ENCODE peak calls at places on chromosome 18, in eight cellular contexts. A is colonic mucosa, Z is body of pancreas, S is heart left ventricle, E is neuronal stem cell, G is uterus, X is neural progenitor cell, V is left ventricle myocardium inferior. Y is an unnamed sample. For H3K4me1, the result is how much of the 10 kb centered on the place peaks cover.

GRCh38 chr18:69898241-69898861 is 49.3 kb downstream of the CD226 start:
- DNase-seq in A (no peak), Z (no peak), S (no peak), E (no peak), G (no peak), X (no peak), V (no peak), Y (no peak)

GRCh38 chr18:22277758-22278157 is 108.4 kb downstream of the GATA6 start:
- DNase-seq in A (no peak), Z (no peak), S (peak), E (no peak), G (peak), X (no peak), V (peak), Y (no peak)

GRCh38 chr18:22493255-22493654 is 75.5 kb upstream of the CTAGE1 start:
- DNase-seq in A (no peak), Z (no peak), S (no peak), E (no peak), G (no peak), X (no peak), V (no peak), Y (no peak)

GRCh38 chr18:58394607-58395425 is 234.1 kb downstream of the ALPK2 start:
- DNase-seq in A (no peak), Z (no peak), S (no peak), E (no peak), G (no peak), X (no peak), V (no peak), Y (no peak)

GRCh38 chr18:56952026-56952425 is 194.9 kb upstream of the BOD1L2 start:
- DNase-seq in A (no peak), Z (no peak), S (no peak), E (no peak), G (no peak), X (no peak), V (no peak), Y (peak)

GRCh38 chr18:41734917-41735316 is 220.1 kb upstream of the PIK3C3 start:
- DNase-seq in A (no peak), Z (no peak), S (no peak), E (no peak), G (no peak), X (no peak), V (no peak), Y (no peak)

GRCh38 chr18:77439888-77440287 is 190.2 kb downstream of the GALR1 start:
- DNase-seq in A (no peak), Z (no peak), S (no peak), E (no peak), G (no peak), X (no peak), V (no peak), Y (no peak)

GRCh38 chr18:50729986-50730385 is 89.8 kb downstream of the MRO start:
- DNase-seq in A (no peak), Z (no peak), S (no peak), E (no peak), G (no peak), X (no peak), V (no peak), Y (no peak)

GRCh38 chr18:24561369-24561768 is 100.9 kb downstream of the HRH4 start:
- DNase-seq in A (no peak), Z (no peak), S (no peak), E (no peak), G (no peak), X (no peak), V (no peak), Y (no peak)

GRCh38 chr18:43393174-43393573 is 115.9 kb upstream of the SYT4 start:
- DNase-seq in A (no peak), Z (no peak), S (no peak), E (no peak), G (no peak), X (no peak), V (no peak), Y (no peak)

GRCh38 chr18:25561923-25562322 is 210.0 kb upstream of the ZNF521 start:
- DNase-seq in A (no peak), Z (no peak), S (no peak), E (peak), G (no peak), X (peak), V (no peak), Y (peak)

GRCh38 chr18:48017625-48018024 is 87.2 kb upstream of the SMAD2 start:
- DNase-seq in A (no peak), Z (no peak), S (no peak), E (no peak), G (no peak), X (no peak), V (no peak), Y (no peak)

GRCh38 chr18:2589345-2590060 is 18.1 kb downstream of the NDC80 start:
- DNase-seq in A (no peak), Z (no peak), S (no peak), E (no peak), G (no peak), X (no peak), V (no peak), Y (no peak)

GRCh38 chr18:46333371-46334199 is 229.4 kb downstream of the HAUS1 start:
- DNase-seq in A (no peak), Z (peak), S (peak), E (peak), G (no peak), X (peak), V (peak), Y (peak)

GRCh38 chr18:76721207-76721996 is 101.0 kb upstream of the ZNF236 start:
- DNase-seq in A (no peak), Z (no peak), S (no peak), E (no peak), G (no peak), X (no peak), V (no peak), Y (no peak)

GRCh38 chr18:72107647-72108046 is 436.5 kb downstream of the CBLN2 start:
- DNase-seq in A (no peak), Z (no peak), S (no peak), E (peak), G (no peak), X (peak), V (no peak), Y (no peak)

GRCh38 chr18:28151434-28151833 is 25.5 kb downstream of the CDH2 start:
- DNase-seq in A (no peak), Z (no peak), S (no peak), E (no peak), G (no peak), X (no peak), V (no peak), Y (no peak)

GRCh38 chr18:49490246-49490762 is 3.3 kb upstream of the C18orf32 start:
- DNase-seq in A (no peak), Z (no peak), S (no peak), E (no peak), G (no peak), X (no peak), V (no peak), Y (no peak)

GRCh38 chr18:3453540-3454364 is 3.8 kb downstream of the TGIF1 start:
- DNase-seq in A (peak), Z (peak), S (peak), E (peak), G (peak), X (peak), V (peak), Y (peak)

GRCh38 chr18:27606851-27607250 is 421.7 kb upstream of the CHST9 start:
- DNase-seq in A (no peak), Z (no peak), S (no peak), E (no peak), G (no peak), X (no peak), V (no peak), Y (no peak)

GRCh38 chr18:74288041-74288440 is 3.7 kb downstream of the CYB5A start:
- DNase-seq in A (no peak), Z (no peak), S (no peak), E (no peak), G (no peak), X (no peak), V (no peak), Y (no peak)
- H3K4me1 ChIP-seq in A (under half), Z (half or more), S (under half), E (under half), G (under half), X (under half), V (half or more), Y (under half)

GRCh38 chr18:79489048-79489899 is 93.5 kb downstream of the NFATC1 start:
- DNase-seq in A (no peak), Z (no peak), S (no peak), E (no peak), G (no peak), X (no peak), V (peak), Y (no peak)
- H3K4me3 ChIP-seq in A (no peak), Z (no peak), S (no peak), E (no peak), G (no peak), X (no peak), V (no peak), Y (no peak)

DNA sequence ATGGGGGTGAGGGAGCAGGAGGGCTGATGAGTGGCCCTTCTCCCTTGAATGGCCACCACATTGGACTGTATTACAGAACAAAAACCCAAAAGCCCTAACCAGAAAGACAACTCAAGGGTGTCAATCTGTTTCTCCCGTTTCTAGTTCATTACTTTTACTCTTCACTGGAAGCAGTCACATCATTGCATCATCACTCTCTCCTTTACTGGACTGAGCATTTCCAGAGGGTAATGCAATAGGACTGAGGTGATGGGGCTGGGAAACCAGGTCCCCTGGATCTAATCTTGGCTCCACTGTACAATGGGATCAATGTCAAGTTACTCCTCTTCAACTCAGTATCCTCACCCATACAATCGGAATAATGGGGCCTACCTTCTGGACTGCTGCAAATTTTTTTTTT is 56.1 kb downstream of the BCL2 start:
- DNase-seq in A (no peak), Z (no peak), S (no peak), E (no peak), G (no peak), X (no peak), V (no peak), Y (no peak)
- H3K27ac ChIP-seq in A (no peak), Z (no peak), S (no peak), E (no peak), G (peak), X (no peak), V (peak), Y (no peak)

GRCh38 chr18:7750095-7750663 is 183.1 kb downstream of the PTPRM start:
- DNase-seq in A (no peak), Z (no peak), S (no peak), E (no peak), G (no peak), X (no peak), V (no peak), Y (peak)
- H3K4me1 ChIP-seq in A (under half), Z (under half), S (half or more), E (under half), G (under half), X (under half), V (half or more), Y (under half)

DNA sequence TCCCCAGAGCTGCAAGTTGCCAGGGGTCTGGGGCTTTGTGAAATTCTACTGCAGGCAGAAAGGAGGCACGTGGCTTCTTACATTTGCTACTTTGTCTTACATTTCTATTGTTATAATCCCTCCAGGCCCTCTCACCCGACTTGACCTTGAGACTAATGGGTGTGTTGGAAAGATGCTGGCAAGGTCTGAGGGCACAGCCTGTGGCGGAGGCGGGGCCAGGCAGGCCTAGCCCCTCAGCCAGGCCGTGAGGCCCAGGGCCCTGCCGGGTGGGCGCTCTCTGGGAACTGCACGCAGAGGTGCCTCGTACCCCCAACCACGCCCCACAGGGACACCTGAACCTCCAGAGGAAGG is 85.7 kb upstream of the NDUFV2 start:
- DNase-seq in A (no peak), Z (no peak), S (no peak), E (no peak), G (no peak), X (no peak), V (no peak), Y (no peak)
- H3K4me3 ChIP-seq in A (peak), Z (no peak), S (peak), E (no peak), G (no peak), X (no peak), V (peak), Y (peak)

GRCh38 chr18:52337286-52337685 is 2.7 kb upstream of the DCC start:
- DNase-seq in A (no peak), Z (no peak), S (no peak), E (no peak), G (no peak), X (no peak), V (no peak), Y (no peak)
- H3K27ac ChIP-seq in A (no peak), Z (no peak), S (no peak), E (no peak), G (no peak), X (no peak), V (no peak), Y (no peak)

DNA sequence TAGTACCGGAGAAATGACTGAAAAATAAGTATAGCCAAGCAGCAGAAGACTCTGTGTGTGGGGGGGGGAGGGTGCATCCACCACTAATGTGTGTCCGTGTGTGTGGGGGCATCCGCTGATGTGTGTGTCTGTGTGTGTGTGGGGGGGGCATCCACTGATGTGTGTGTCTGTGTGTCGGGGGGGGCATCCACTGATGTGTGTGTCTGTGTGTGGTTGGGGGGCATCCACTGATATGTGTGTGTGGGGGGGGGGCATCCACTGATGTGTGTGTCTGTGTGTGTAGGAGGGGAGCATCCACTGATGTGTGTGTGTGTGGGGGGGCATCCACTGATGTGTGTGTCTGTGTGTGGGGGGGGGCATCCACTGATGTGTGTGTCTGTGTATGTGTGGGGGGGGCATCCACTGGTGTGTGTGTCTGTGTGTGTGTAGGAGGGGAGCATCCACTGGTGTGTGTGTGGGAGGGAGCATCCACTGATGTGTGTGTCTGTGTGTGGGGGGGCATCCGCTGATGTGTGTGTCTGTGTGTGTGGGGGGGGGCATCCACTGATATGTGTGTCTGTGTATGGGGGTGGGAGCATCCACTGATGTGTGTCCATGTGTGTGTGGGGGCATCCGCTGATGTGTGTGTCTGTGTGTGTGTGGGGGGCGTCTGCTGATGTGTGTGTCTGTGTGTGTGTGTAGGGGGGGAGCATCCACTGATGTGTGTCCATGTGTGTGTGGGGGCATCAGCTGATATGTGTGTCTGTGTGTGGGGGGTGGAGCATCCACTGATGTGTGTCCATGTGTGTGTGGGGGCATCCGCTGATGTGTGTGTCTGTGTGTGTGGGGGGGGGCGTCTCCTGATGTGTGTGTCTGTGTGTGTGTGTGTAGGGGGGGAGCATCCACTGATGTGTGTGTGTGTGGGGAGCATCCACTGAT is 125.0 kb downstream of the NFATC1 start:
- DNase-seq in A (peak), Z (peak), S (no peak), E (no peak), G (no peak), X (no peak), V (no peak), Y (no peak)
- H3K4me1 ChIP-seq in A (under half), Z (under half), S (under half), E (under half), G (under half), X (under half), V (under half), Y (under half)

Y was measured in SJCRH30.